ENCODE peak calls at places on chromosomes 4 and X, in ten cellular contexts. E is NCI-H748 treated with DMSO at 0.1 percent for 48 hours; A is memory B cell; U is AML-193; C is NCI-H774; S is NCI-H524; H is EL; D is NCI-H1092 treated with DMSO at 0.1 percent for 48 hours; P is effector memory CD4-positive, alpha-beta T cell; L is H9. F is an unnamed sample.

GRCh38 chr4:36773467-36773866 is 471.1 kb upstream of the NWD2 start:
- DNase-seq in A (no peak), C (no peak), L (no peak), U (no peak), S (no peak), D (no peak), P (no peak), E (no peak), H (no peak), F (no peak)

GRCh38 chr4:176123710-176124407 is 58.2 kb downstream of the WDR17 start:
- DNase-seq in U (peak; percentile 1), E (no peak), C (no peak), H (peak; percentile 25), D (no peak), L (peak; percentile 56), S (no peak), A (no peak), P (no peak), F (no peak)

GRCh38 chr4:171622729-171623128 is 190.5 kb upstream of the GALNTL6 start:
- DNase-seq in D (no peak), U (no peak), L (no peak), H (no peak), A (no peak), C (no peak), E (no peak), P (no peak), S (no peak), F (no peak)

GRCh38 chr4:176193898-176194297 is 1.5 kb downstream of the SPATA4 start:
- DNase-seq in P (no peak), U (no peak), C (no peak), D (no peak), S (no peak), L (no peak), E (no peak), A (no peak), H (peak; percentile 81), F (no peak)

GRCh38 chrX:20530319-20530979 is 263.7 kb upstream of the RPS6KA3 start:
- DNase-seq in P (no peak), U (peak; percentile 27), E (peak; percentile 43), S (peak; percentile 47), L (peak; percentile 48), H (peak; percentile 45), C (peak; percentile 35), A (peak; percentile 41), D (peak; percentile 71), F (peak; percentile 1)

GRCh38 chrX:77174680-77175336 is 272.4 kb upstream of the FGF16 start:
- DNase-seq in H (no peak), S (no peak), C (no peak), L (no peak), E (no peak), U (no peak), P (no peak), D (no peak), A (no peak), F (no peak)

GRCh38 chr4:41058426-41058825 is 155.9 kb downstream of the APBB2 start:
- DNase-seq in C (no peak), U (no peak), D (no peak), H (peak; percentile 73), L (no peak), S (no peak), A (no peak), P (no peak), E (no peak), F (peak; percentile 30)

GRCh38 chr4:168541608-168541953 is 44.7 kb downstream of the PALLD start:
- DNase-seq in D (no peak), H (peak; percentile 81), L (no peak), E (no peak), U (no peak), S (no peak), A (no peak), P (no peak), C (no peak), F (no peak)

GRCh38 chr4:54498661-54499111 is 159.1 kb upstream of the KIT start:
- DNase-seq in L (no peak), H (peak; percentile 87), E (no peak), A (no peak), P (no peak), D (no peak), U (no peak), S (no peak), C (no peak), F (no peak)

GRCh38 chrX:96566856-96567255 is 117.8 kb upstream of the DIAPH2 start:
- DNase-seq in L (no peak), A (no peak), C (no peak), H (no peak), U (no peak), D (no peak), P (no peak), S (no peak), E (no peak), F (no peak)

GRCh38 chrX:56803849-56804681 is 75.0 kb downstream of the NBDY start:
- DNase-seq in H (no peak), D (no peak), A (no peak), E (no peak), L (no peak), S (no peak), C (no peak), U (no peak), P (no peak), F (no peak)

GRCh38 chr4:123784626-123785025 is 388.0 kb downstream of the SPRY1 start:
- DNase-seq in D (no peak), H (no peak), S (no peak), L (no peak), C (no peak), A (no peak), E (no peak), P (no peak), U (no peak), F (no peak)

GRCh38 chr4:72969957-72970356 is 99.6 kb downstream of the COX18 start:
- DNase-seq in E (no peak), P (no peak), U (no peak), H (no peak), C (no peak), A (no peak), L (no peak), D (no peak), S (no peak), F (no peak)

GRCh38 chr4:154205471-154205870 is 286.1 kb downstream of the DCHS2 start:
- DNase-seq in L (no peak), S (no peak), A (no peak), C (no peak), D (no peak), U (no peak), E (no peak), H (no peak), P (no peak), F (no peak)

GRCh38 chr4:126850286-126850685 is 782.5 kb upstream of the INTU start:
- DNase-seq in S (no peak), D (no peak), H (peak; percentile 97), C (no peak), A (no peak), U (no peak), E (no peak), L (no peak), P (no peak), F (peak; percentile 85)

GRCh38 chr4:21795091-21795490 is 153.5 kb downstream of the KCNIP4 start:
- DNase-seq in P (no peak), A (no peak), D (no peak), E (no peak), S (no peak), C (no peak), U (no peak), H (peak; percentile 31), L (no peak), F (no peak)

GRCh38 chr4:83722730-83723269 is 186.9 kb downstream of the GPAT3 start:
- DNase-seq in S (no peak), U (no peak), D (no peak), H (no peak), L (no peak), P (no peak), E (no peak), A (no peak), C (no peak), F (no peak)

GRCh38 chrX:26918633-26919032 is 544.5 kb downstream of the PPP4R3C start:
- DNase-seq in U (no peak), C (no peak), E (no peak), D (no peak), H (no peak), L (peak; percentile 51), P (no peak), A (no peak), S (no peak), F (no peak)

GRCh38 chr4:3673176-3673575 is 93.0 kb upstream of the ADRA2C start:
- DNase-seq in S (no peak), L (no peak), A (no peak), U (no peak), D (no peak), E (no peak), P (no peak), C (no peak), H (no peak), F (no peak)

GRCh38 chr4:104015680-104016079 is 295.9 kb upstream of the TACR3 start:
- DNase-seq in A (no peak), U (peak; percentile 12), S (no peak), H (no peak), C (no peak), E (peak; percentile 23), D (peak; percentile 33), P (no peak), L (no peak), F (no peak)

GRCh38 chrX:16484338-16484737 is 165.6 kb upstream of the S100G start:
- DNase-seq in P (no peak), H (peak; percentile 85), S (no peak), E (no peak), A (no peak), C (no peak), U (peak; percentile 14), D (no peak), L (no peak), F (peak; percentile 52)

GRCh38 chr4:2402053-2402452 is 16.4 kb downstream of the ZFYVE28 start:
- DNase-seq in E (no peak), D (no peak), C (no peak), H (no peak), A (no peak), L (peak; percentile 99), U (no peak), P (no peak), S (peak; percentile 79), F (no peak)

GRCh38 chr4:1928356-1929235 is 57.4 kb downstream of the NSD2 start:
- DNase-seq in A (no peak), C (no peak), P (no peak), D (no peak), L (no peak), U (no peak), E (no peak), S (no peak), H (peak; percentile 36), F (no peak)

GRCh38 chrX:55867254-55867653 is 149.7 kb downstream of the RRAGB start:
- DNase-seq in C (no peak), A (no peak), D (no peak), U (no peak), H (peak; percentile 2), L (no peak), E (no peak), S (no peak), P (no peak), F (no peak)

GRCh38 chrX:149314031-149314430 is 191.1 kb downstream of the IDS start:
- DNase-seq in U (no peak), L (no peak), S (no peak), C (no peak), H (no peak), D (no peak), E (no peak), P (no peak), A (no peak), F (no peak)

GRCh38 chr4:80694178-80694577 is 336.3 kb upstream of the BMP3 start:
- DNase-seq in C (no peak), P (no peak), A (no peak), H (no peak), U (no peak), L (no peak), S (no peak), D (no peak), E (no peak), F (no peak)